ENCODE peak calls at places on chromosomes 4 and X, in ten cellular contexts. T, N, F, X, J, Y, E, K, D and C are unnamed samples.

GRCh38 chr4:157282019-157282418 is 61.5 kb downstream of the GRIA2 start:
- DNase-seq in X (no peak), D (no peak), Y (no peak), K (no peak), E (no peak), N (no peak), J (no peak), F (no peak), T (no peak), C (no peak)

GRCh38 chrX:109624641-109625311 is at the start of gene KCNE5:
- DNase-seq in Y (peak), J (no peak), N (peak), K (no peak), X (no peak), F (no peak), T (no peak), D (no peak), E (no peak), C (no peak)

GRCh38 chrX:10327651-10328050 is 170.9 kb downstream of the CLCN4 start:
- DNase-seq in Y (no peak), J (no peak), N (no peak), D (no peak), F (peak), T (no peak), K (no peak), E (no peak), X (peak), C (no peak)

GRCh38 chrX:154805696-154806091 is 409 bp upstream of the MPP1 start:
- DNase-seq in F (no peak), E (no peak), N (no peak), D (no peak), Y (no peak), K (peak), X (no peak), T (no peak), J (no peak), C (no peak)

GRCh38 chr4:27381806-27382205 is 521.2 kb downstream of the STIM2 start:
- DNase-seq in J (no peak), F (no peak), N (no peak), E (no peak), T (no peak), X (peak), Y (no peak), K (no peak), D (no peak), C (no peak)

GRCh38 chr4:24850669-24851068 is 55.3 kb downstream of the SOD3 start:
- DNase-seq in X (no peak), T (no peak), D (no peak), K (no peak), N (no peak), E (peak), F (peak), J (peak), Y (no peak), C (no peak)

GRCh38 chr4:77354550-77354949 is 197.5 kb downstream of the CCNG2 start:
- DNase-seq in Y (no peak), D (no peak), E (no peak), K (no peak), T (no peak), F (no peak), J (no peak), N (no peak), X (no peak), C (no peak)

GRCh38 chr4:35541888-35542213 is 702.5 kb downstream of the ARAP2 start:
- DNase-seq in N (no peak), E (no peak), F (no peak), K (no peak), Y (no peak), X (no peak), T (no peak), D (no peak), J (no peak), C (no peak)

GRCh38 chr4:80831383-80832361 is 198.8 kb upstream of the BMP3 start:
- DNase-seq in F (no peak), Y (no peak), D (no peak), K (no peak), J (no peak), X (no peak), T (no peak), N (no peak), E (no peak), C (no peak)

GRCh38 chr4:37648084-37648817 is 37.9 kb downstream of the RELL1 start:
- DNase-seq in T (no peak), Y (peak), D (no peak), K (peak), N (peak), X (peak), E (peak), F (peak), J (peak), C (no peak)

GRCh38 chr4:153576443-153576774 is 107.7 kb upstream of the TLR2 start:
- DNase-seq in T (no peak), X (no peak), Y (no peak), K (no peak), F (no peak), J (no peak), N (no peak), D (no peak), E (no peak), C (no peak)

GRCh38 chrX:3145716-3146115 is 104.4 kb downstream of the ARSF start:
- DNase-seq in J (no peak), D (no peak), E (no peak), K (no peak), F (no peak), T (no peak), N (no peak), Y (no peak), X (no peak), C (no peak)

GRCh38 chr4:174561556-174561955 is 39.3 kb upstream of the HPGD start:
- DNase-seq in N (no peak), K (no peak), Y (no peak), D (no peak), X (no peak), E (no peak), J (no peak), T (no peak), F (peak), C (no peak)

GRCh38 chrX:19563746-19564145 is 48.4 kb upstream of the MAP3K15 start:
- DNase-seq in D (no peak), K (peak), F (no peak), N (no peak), E (peak), X (no peak), Y (peak), T (no peak), J (no peak), C (no peak)

GRCh38 chr4:98514930-98515809 is 143.2 kb downstream of the TSPAN5 start:
- DNase-seq in J (peak), K (no peak), D (no peak), F (no peak), Y (no peak), E (no peak), N (no peak), X (no peak), T (no peak), C (peak)

GRCh38 chr4:152325831-152326230 is 210.1 kb downstream of the FBXW7 start:
- DNase-seq in T (no peak), F (no peak), E (no peak), D (no peak), J (no peak), K (no peak), X (no peak), N (no peak), Y (no peak), C (no peak)

GRCh38 chr4:165031436-165032211 is at the start of gene TRIM60:
- DNase-seq in T (no peak), F (no peak), X (no peak), D (no peak), J (no peak), K (no peak), E (no peak), Y (no peak), N (no peak), C (no peak)

GRCh38 chr4:41009411-41009810 is 204.9 kb downstream of the APBB2 start:
- DNase-seq in X (no peak), F (peak), E (no peak), K (no peak), Y (no peak), N (no peak), J (no peak), T (no peak), D (no peak), C (no peak)

GRCh38 chrX:2502668-2503519 is 2.1 kb upstream of the DHRSX start:
- DNase-seq in F (peak), D (no peak), E (peak), N (no peak), K (no peak), X (no peak), Y (no peak), T (no peak), J (no peak), C (no peak)

GRCh38 chr4:3766791-3767561 is 791 bp downstream of the ADRA2C start:
- DNase-seq in K (no peak), F (no peak), E (no peak), D (no peak), Y (no peak), X (no peak), J (peak), T (no peak), N (no peak), C (no peak)

GRCh38 chrX:56978172-56978571 is 17.2 kb downstream of the SPIN3 start:
- DNase-seq in F (peak), Y (no peak), E (peak), N (no peak), J (no peak), T (peak), K (peak), X (peak), D (peak), C (no peak)

GRCh38 chrX:123884809-123885408 is 25.1 kb downstream of the XIAP start:
- DNase-seq in N (no peak), D (no peak), E (no peak), K (peak), F (peak), X (no peak), Y (no peak), J (no peak), T (peak), C (no peak)

GRCh38 chr4:149493492-149493891 is 322.2 kb downstream of the IQCM start:
- DNase-seq in F (peak), E (no peak), K (peak), J (no peak), Y (no peak), D (no peak), X (no peak), T (no peak), N (no peak), C (no peak)

GRCh38 chrX:122055979-122056715 is 1008.7 kb downstream of the GLUD2 start:
- DNase-seq in K (no peak), N (no peak), Y (no peak), T (no peak), J (no peak), E (no peak), X (no peak), F (no peak), D (no peak), C (no peak)

GRCh38 chr4:184317234-184317918 is 99.7 kb upstream of the ENPP6 start:
- DNase-seq in J (no peak), E (no peak), D (no peak), T (no peak), N (no peak), Y (no peak), F (no peak), K (no peak), X (no peak), C (peak)

GRCh38 chr4:99062120-99062519 is 26.5 kb downstream of the ADH5 start:
- DNase-seq in Y (no peak), F (peak), T (no peak), X (no peak), E (no peak), D (no peak), N (no peak), J (no peak), K (no peak), C (no peak)

DNA sequence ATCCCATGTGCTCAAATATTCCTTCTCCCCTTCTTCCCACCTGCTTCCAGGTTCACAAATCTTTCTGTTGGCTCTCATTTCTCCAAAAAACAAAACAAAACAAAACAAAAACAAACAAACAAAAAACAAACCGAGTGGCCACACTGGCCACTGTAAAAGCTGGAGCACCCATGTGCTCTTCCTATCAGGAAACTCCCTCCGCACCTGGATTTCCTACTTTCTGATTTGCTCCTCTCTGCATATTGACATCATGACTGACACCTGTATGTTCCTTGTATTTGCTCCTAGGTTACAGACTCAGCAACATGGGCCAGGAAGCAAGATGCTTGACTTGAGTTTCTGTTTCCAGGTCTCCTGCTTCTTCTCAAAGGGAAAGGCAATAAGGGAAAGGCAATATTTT is 258.8 kb downstream of the GPC3 start:
- DNase-seq in Y (no peak), E (no peak), X (no peak), D (no peak), N (no peak), K (no peak), T (no peak), F (peak), J (no peak), C (no peak)
- H3K27ac ChIP-seq in Y (no peak), E (no peak), X (peak), D (no peak), N (no peak), K (peak), T (no peak), F (peak), J (no peak), C (no peak)

GRCh38 chr4:1217366-1217765 is 31.6 kb downstream of the CTBP1 start:
- DNase-seq in X (no peak), K (no peak), T (no peak), N (no peak), J (no peak), D (no peak), Y (no peak), F (no peak), E (no peak), C (no peak)
- H3K27ac ChIP-seq in X (no peak), K (no peak), T (no peak), N (no peak), J (no peak), D (no peak), Y (peak), F (no peak), E (peak), C (no peak)

GRCh38 chr4:86106475-86106874 is 253.4 kb downstream of the MAPK10 start:
- DNase-seq in D (no peak), E (no peak), J (no peak), X (no peak), F (no peak), T (no peak), Y (no peak), N (no peak), K (no peak), C (no peak)
- H3K27ac ChIP-seq in D (no peak), E (no peak), J (no peak), X (no peak), F (no peak), T (no peak), Y (no peak), N (no peak), K (no peak), C (no peak)

DNA sequence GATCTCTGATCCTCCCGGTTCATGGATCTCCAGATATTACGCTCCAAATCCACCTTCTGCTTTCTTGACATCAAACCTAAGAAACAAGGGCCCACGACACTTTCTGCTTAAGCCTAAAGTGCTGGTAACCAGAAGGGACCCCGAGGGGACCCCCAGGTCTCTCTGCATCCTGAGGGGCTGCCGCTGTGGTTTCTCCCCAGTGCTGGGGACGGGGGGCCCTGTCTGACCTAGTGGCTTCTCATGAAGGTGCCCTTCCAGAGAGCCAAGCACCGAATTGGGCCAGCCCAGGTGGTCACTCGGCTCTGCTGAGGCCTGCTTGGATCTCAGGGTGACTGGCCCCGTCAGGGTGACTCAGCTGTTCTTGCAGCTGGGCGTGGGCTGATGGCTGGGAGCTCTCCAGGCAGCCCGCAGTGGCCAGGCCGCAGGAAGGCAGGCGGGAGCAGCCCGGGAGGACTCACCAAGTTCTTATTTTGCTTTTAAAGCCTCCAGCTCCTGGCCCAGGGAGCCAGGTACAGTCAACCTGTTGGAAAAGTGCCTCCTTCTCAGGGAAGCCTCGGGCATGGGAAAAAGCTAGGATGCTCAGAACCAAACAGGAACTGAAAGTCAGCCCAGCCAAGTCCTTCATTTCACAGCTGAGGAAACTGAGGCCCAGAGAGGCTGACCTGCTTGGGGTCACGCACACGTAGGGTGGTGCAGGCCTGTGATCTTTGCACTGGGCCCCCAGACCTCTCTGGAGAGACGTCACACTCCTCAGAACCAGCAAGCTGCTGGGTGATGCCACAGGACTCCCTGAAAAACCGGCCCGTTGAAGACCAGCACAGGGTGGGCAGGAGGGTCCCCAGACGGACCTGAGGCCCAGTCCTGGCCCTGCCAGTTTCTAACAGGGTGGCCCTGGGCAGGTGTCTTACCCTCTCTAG is 16.7 kb downstream of the BLOC1S4 start:
- DNase-seq in J (peak), Y (peak), D (no peak), T (no peak), X (peak), K (peak), E (peak), N (peak), F (peak), C (no peak)
- H3K27ac ChIP-seq in J (peak), Y (peak), D (no peak), T (no peak), X (peak), K (no peak), E (peak), N (peak), F (peak), C (peak)

GRCh38 chr4:6695660-6696581 is 2.2 kb downstream of the S100P start:
- DNase-seq in F (peak), X (no peak), J (no peak), E (peak), D (peak), Y (no peak), K (peak), T (peak), N (peak), C (no peak)

GRCh38 chr4:6692379-6692778 is 1.3 kb upstream of the S100P start:
- DNase-seq in Y (no peak), E (no peak), T (no peak), F (no peak), D (no peak), X (no peak), N (no peak), J (no peak), K (no peak), C (no peak)

GRCh38 chr4:6693274-6694176 is at the start of gene S100P:
- DNase-seq in N (no peak), J (no peak), X (no peak), D (no peak), Y (no peak), T (no peak), K (peak), E (peak), F (peak), C (no peak)

GRCh38 chr4:6694177-6694901 is 661 bp downstream of the S100P start:
- DNase-seq in N (no peak), F (no peak), X (no peak), E (no peak), K (no peak), D (no peak), J (no peak), Y (no peak), T (no peak), C (no peak)

GRCh38 chr4:6692806-6693205 is 872 bp upstream of the S100P start:
- DNase-seq in D (no peak), K (no peak), E (no peak), X (no peak), Y (no peak), N (no peak), T (no peak), J (no peak), F (no peak), C (no peak)
- H3K27ac ChIP-seq in D (no peak), K (no peak), E (no peak), X (no peak), Y (peak), N (no peak), T (no peak), J (no peak), F (peak), C (no peak)

DNA sequence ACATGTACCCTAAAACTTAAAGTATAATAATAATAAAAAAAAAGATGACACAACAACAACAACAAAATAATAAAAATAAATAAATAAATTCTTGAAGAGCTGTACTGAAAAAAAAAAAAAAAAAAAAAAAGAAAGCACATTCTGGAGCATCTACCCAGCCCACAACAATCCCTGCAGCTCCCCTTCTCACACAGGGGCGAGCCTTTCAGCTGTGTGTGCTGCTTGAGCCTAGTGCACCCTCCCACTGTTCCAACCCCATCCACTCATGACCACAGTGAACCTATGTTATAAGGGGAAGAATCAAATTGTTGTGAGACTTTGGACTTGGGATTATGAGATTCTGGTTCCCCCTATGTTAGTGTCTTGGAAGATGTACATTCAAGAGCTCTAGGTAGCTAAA is 161.5 kb upstream of the JADE1 start:
- DNase-seq in X (no peak), N (no peak), E (no peak), K (no peak), F (no peak), J (no peak), T (no peak), Y (no peak), D (no peak), C (no peak)
- H3K27ac ChIP-seq in X (no peak), N (no peak), E (no peak), K (no peak), F (peak), J (no peak), T (no peak), Y (no peak), D (no peak), C (no peak)

GRCh38 chr4:125369098-125369497 is 54.3 kb downstream of the FAT4 start:
- DNase-seq in Y (no peak), E (no peak), N (no peak), X (no peak), J (no peak), K (no peak), D (no peak), F (no peak), T (no peak), C (no peak)
- H3K27ac ChIP-seq in Y (peak), E (peak), N (peak), X (no peak), J (peak), K (no peak), D (no peak), F (no peak), T (no peak), C (peak)

GRCh38 chr4:185888676-185889075 is 76.7 kb upstream of the SORBS2 start:
- DNase-seq in J (no peak), E (no peak), D (no peak), T (no peak), K (no peak), F (no peak), N (no peak), X (no peak), Y (no peak), C (no peak)

GRCh38 chr4:185887125-185887524 is 75.1 kb upstream of the SORBS2 start:
- DNase-seq in Y (no peak), T (no peak), K (no peak), D (no peak), J (no peak), F (no peak), E (no peak), N (no peak), X (no peak), C (no peak)

GRCh38 chr4:185885604-185886003 is 73.6 kb upstream of the SORBS2 start:
- DNase-seq in F (no peak), N (no peak), J (no peak), T (no peak), Y (no peak), K (no peak), E (no peak), D (no peak), X (no peak), C (no peak)

GRCh38 chr4:185883591-185883990 is 71.6 kb upstream of the SORBS2 start:
- DNase-seq in E (no peak), Y (no peak), D (no peak), F (no peak), X (no peak), T (no peak), K (no peak), N (no peak), J (no peak), C (no peak)

GRCh38 chr4:185885075-185885474 is 73.1 kb upstream of the SORBS2 start:
- DNase-seq in N (no peak), T (no peak), K (no peak), Y (no peak), D (no peak), J (no peak), E (no peak), F (no peak), X (no peak), C (no peak)
- H3K27ac ChIP-seq in N (no peak), T (no peak), K (no peak), Y (no peak), D (no peak), J (no peak), E (no peak), F (no peak), X (no peak), C (no peak)

GRCh38 chr4:38730493-38730829 is 52.3 kb downstream of the TLR10 start:
- DNase-seq in N (no peak), T (no peak), X (no peak), Y (no peak), D (no peak), E (no peak), J (no peak), K (no peak), F (no peak), C (no peak)
- H3K27ac ChIP-seq in N (no peak), T (no peak), X (no peak), Y (no peak), D (no peak), E (peak), J (no peak), K (no peak), F (peak), C (no peak)